ENCODE peak calls at places on chromosomes 12 and 14, in eight cellular contexts. One of them, this sample, is unnamed.

GRCh38 chr12:75724913-75725312 is 213.5 kb upstream of the KRR1 start:
- DNase-seq in body of pancreas: no peak
- DNase-seq in left ventricle myocardium inferior: no peak
- DNase-seq in cardiac fibroblast: peak
- DNase-seq in GM23338: no peak
- DNase-seq in cardiac muscle cell: no peak
- DNase-seq in heart right ventricle: no peak
- DNase-seq in AG10803: peak
- DNase-seq in this sample: no peak

GRCh38 chr14:77065851-77066554 is 32.1 kb upstream of the CIPC start:
- DNase-seq in cardiac muscle cell: no peak
- DNase-seq in cardiac fibroblast: no peak
- DNase-seq in left ventricle myocardium inferior: no peak
- DNase-seq in heart right ventricle: no peak
- DNase-seq in GM23338: no peak
- DNase-seq in AG10803: no peak
- DNase-seq in body of pancreas: no peak
- DNase-seq in this sample: no peak

GRCh38 chr12:51689972-51690371 is 98.9 kb downstream of the SCN8A start:
- DNase-seq in AG10803: no peak
- DNase-seq in left ventricle myocardium inferior: no peak
- DNase-seq in heart right ventricle: no peak
- DNase-seq in cardiac muscle cell: no peak
- DNase-seq in GM23338: no peak
- DNase-seq in body of pancreas: no peak
- DNase-seq in cardiac fibroblast: no peak
- DNase-seq in this sample: no peak

GRCh38 chr12:91577586-91578539 is 395.2 kb upstream of the DCN start:
- DNase-seq in heart right ventricle: no peak
- DNase-seq in cardiac fibroblast: peak
- DNase-seq in body of pancreas: no peak
- DNase-seq in cardiac muscle cell: peak
- DNase-seq in AG10803: peak
- DNase-seq in left ventricle myocardium inferior: no peak
- DNase-seq in GM23338: peak
- DNase-seq in this sample: no peak

GRCh38 chr12:11794311-11794710 is 144.8 kb downstream of the ETV6 start:
- DNase-seq in heart right ventricle: no peak
- DNase-seq in AG10803: no peak
- DNase-seq in cardiac muscle cell: peak
- DNase-seq in GM23338: no peak
- DNase-seq in cardiac fibroblast: no peak
- DNase-seq in body of pancreas: no peak
- DNase-seq in left ventricle myocardium inferior: no peak
- DNase-seq in this sample: no peak

GRCh38 chr12:22494319-22494718 is 50.0 kb downstream of the C2CD5 start:
- DNase-seq in AG10803: no peak
- DNase-seq in cardiac fibroblast: no peak
- DNase-seq in cardiac muscle cell: no peak
- DNase-seq in left ventricle myocardium inferior: no peak
- DNase-seq in GM23338: no peak
- DNase-seq in heart right ventricle: no peak
- DNase-seq in body of pancreas: no peak
- DNase-seq in this sample: no peak

GRCh38 chr12:63989301-63989845 is 144.9 kb downstream of the SRGAP1 start:
- DNase-seq in cardiac muscle cell: no peak
- DNase-seq in cardiac fibroblast: peak
- DNase-seq in GM23338: no peak
- DNase-seq in left ventricle myocardium inferior: no peak
- DNase-seq in body of pancreas: no peak
- DNase-seq in heart right ventricle: no peak
- DNase-seq in AG10803: peak
- DNase-seq in this sample: no peak

GRCh38 chr12:58654021-58654420 is 266.3 kb downstream of the LRIG3 start:
- DNase-seq in GM23338: no peak
- DNase-seq in cardiac muscle cell: no peak
- DNase-seq in AG10803: no peak
- DNase-seq in cardiac fibroblast: no peak
- DNase-seq in heart right ventricle: no peak
- DNase-seq in body of pancreas: no peak
- DNase-seq in left ventricle myocardium inferior: no peak
- DNase-seq in this sample: no peak

GRCh38 chr12:126051611-126052107 is 986.4 kb downstream of the AACS start:
- DNase-seq in AG10803: peak
- DNase-seq in GM23338: peak
- DNase-seq in cardiac fibroblast: peak
- DNase-seq in cardiac muscle cell: no peak
- DNase-seq in left ventricle myocardium inferior: no peak
- DNase-seq in body of pancreas: no peak
- DNase-seq in heart right ventricle: no peak
- DNase-seq in this sample: no peak

GRCh38 chr12:75913502-75914110 is 118.0 kb downstream of the PHLDA1 start:
- DNase-seq in cardiac muscle cell: peak
- DNase-seq in AG10803: no peak
- DNase-seq in GM23338: no peak
- DNase-seq in cardiac fibroblast: no peak
- DNase-seq in left ventricle myocardium inferior: peak
- DNase-seq in body of pancreas: no peak
- DNase-seq in heart right ventricle: peak
- DNase-seq in this sample: no peak

GRCh38 chr12:92244036-92244435 is 98.4 kb upstream of the BTG1 start:
- DNase-seq in cardiac muscle cell: peak
- DNase-seq in left ventricle myocardium inferior: no peak
- DNase-seq in heart right ventricle: no peak
- DNase-seq in GM23338: peak
- DNase-seq in body of pancreas: peak
- DNase-seq in cardiac fibroblast: peak
- DNase-seq in AG10803: peak
- DNase-seq in this sample: no peak

GRCh38 chr14:80784824-80785223 is 156.7 kb downstream of the CEP128 start:
- DNase-seq in cardiac muscle cell: no peak
- DNase-seq in left ventricle myocardium inferior: no peak
- DNase-seq in GM23338: no peak
- DNase-seq in heart right ventricle: no peak
- DNase-seq in AG10803: peak
- DNase-seq in body of pancreas: no peak
- DNase-seq in cardiac fibroblast: peak
- DNase-seq in this sample: no peak

GRCh38 chr12:39959467-39959866 is 146.4 kb downstream of the SLC2A13 start:
- DNase-seq in left ventricle myocardium inferior: no peak
- DNase-seq in body of pancreas: no peak
- DNase-seq in AG10803: no peak
- DNase-seq in heart right ventricle: no peak
- DNase-seq in cardiac muscle cell: no peak
- DNase-seq in GM23338: no peak
- DNase-seq in cardiac fibroblast: no peak
- DNase-seq in this sample: no peak

GRCh38 chr12:104687823-104688573 is 231.2 kb downstream of the CHST11 start:
- DNase-seq in left ventricle myocardium inferior: no peak
- DNase-seq in heart right ventricle: no peak
- DNase-seq in body of pancreas: no peak
- DNase-seq in AG10803: no peak
- DNase-seq in GM23338: no peak
- DNase-seq in cardiac fibroblast: no peak
- DNase-seq in cardiac muscle cell: no peak
- DNase-seq in this sample: no peak

GRCh38 chr14:61839452-61839851 is 77.2 kb downstream of the SNAPC1 start:
- DNase-seq in body of pancreas: no peak
- DNase-seq in AG10803: peak
- DNase-seq in heart right ventricle: no peak
- DNase-seq in cardiac fibroblast: peak
- DNase-seq in cardiac muscle cell: no peak
- DNase-seq in GM23338: no peak
- DNase-seq in left ventricle myocardium inferior: no peak
- DNase-seq in this sample: no peak

GRCh38 chr12:84922721-84923120 is 10.1 kb upstream of the SLC6A15 start:
- DNase-seq in AG10803: peak
- DNase-seq in cardiac fibroblast: peak
- DNase-seq in left ventricle myocardium inferior: no peak
- DNase-seq in heart right ventricle: no peak
- DNase-seq in body of pancreas: no peak
- DNase-seq in GM23338: no peak
- DNase-seq in cardiac muscle cell: no peak
- DNase-seq in this sample: no peak

GRCh38 chr14:75430526-75430925 is 2.7 kb downstream of the JDP2 start:
- DNase-seq in cardiac fibroblast: no peak
- DNase-seq in left ventricle myocardium inferior: peak
- DNase-seq in cardiac muscle cell: no peak
- DNase-seq in GM23338: no peak
- DNase-seq in AG10803: peak
- DNase-seq in body of pancreas: peak
- DNase-seq in heart right ventricle: peak
- DNase-seq in this sample: no peak

GRCh38 chr12:28622416-28622815 is 432.2 kb downstream of the CCDC91 start:
- DNase-seq in cardiac muscle cell: no peak
- DNase-seq in body of pancreas: no peak
- DNase-seq in cardiac fibroblast: peak
- DNase-seq in AG10803: peak
- DNase-seq in left ventricle myocardium inferior: no peak
- DNase-seq in heart right ventricle: no peak
- DNase-seq in GM23338: no peak
- DNase-seq in this sample: no peak

DNA sequence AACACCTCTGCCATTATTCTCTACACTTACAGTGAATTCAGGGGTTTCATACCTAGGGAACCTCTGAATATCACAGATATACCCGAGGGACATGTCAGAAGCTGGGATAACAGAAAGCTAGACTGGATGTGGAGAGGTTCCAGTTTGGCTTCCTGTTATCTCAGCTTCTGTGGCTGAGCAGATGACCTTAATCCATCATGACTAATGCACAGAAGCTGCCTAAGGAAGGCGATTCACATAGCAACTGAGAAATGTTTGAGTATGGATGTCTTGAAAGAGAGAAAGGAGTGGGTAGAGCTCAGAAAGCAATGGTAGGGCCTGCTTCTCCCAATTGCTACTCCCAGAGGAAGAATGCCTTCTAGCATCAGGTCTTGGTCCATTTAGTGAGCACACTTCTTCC is 187.6 kb downstream of the RMST start:
- DNase-seq in cardiac muscle cell: no peak
- DNase-seq in GM23338: no peak
- DNase-seq in AG10803: no peak
- DNase-seq in heart right ventricle: no peak
- DNase-seq in cardiac fibroblast: no peak
- DNase-seq in body of pancreas: no peak
- DNase-seq in left ventricle myocardium inferior: no peak
- DNase-seq in this sample: no peak
- H3K4me3 ChIP-seq in cardiac muscle cell: no peak
- H3K4me3 ChIP-seq in GM23338: no peak
- H3K4me3 ChIP-seq in AG10803: no peak
- H3K4me3 ChIP-seq in heart right ventricle: no peak
- H3K4me3 ChIP-seq in cardiac fibroblast: no peak
- H3K4me3 ChIP-seq in body of pancreas: no peak
- H3K4me3 ChIP-seq in left ventricle myocardium inferior: no peak
- H3K4me3 ChIP-seq in this sample: no peak

GRCh38 chr14:50733479-50733878 is 65.4 kb upstream of the SAV1 start:
- DNase-seq in left ventricle myocardium inferior: no peak
- DNase-seq in cardiac fibroblast: no peak
- DNase-seq in AG10803: no peak
- DNase-seq in body of pancreas: no peak
- DNase-seq in cardiac muscle cell: no peak
- DNase-seq in heart right ventricle: no peak
- DNase-seq in GM23338: no peak
- DNase-seq in this sample: no peak

GRCh38 chr14:50736932-50737419 is 68.9 kb upstream of the SAV1 start:
- DNase-seq in cardiac fibroblast: no peak
- DNase-seq in heart right ventricle: no peak
- DNase-seq in cardiac muscle cell: no peak
- DNase-seq in body of pancreas: no peak
- DNase-seq in AG10803: no peak
- DNase-seq in GM23338: no peak
- DNase-seq in left ventricle myocardium inferior: no peak
- DNase-seq in this sample: no peak

GRCh38 chr14:50739186-50739585 is 71.1 kb upstream of the SAV1 start:
- DNase-seq in heart right ventricle: no peak
- DNase-seq in cardiac muscle cell: no peak
- DNase-seq in cardiac fibroblast: no peak
- DNase-seq in body of pancreas: no peak
- DNase-seq in AG10803: no peak
- DNase-seq in left ventricle myocardium inferior: no peak
- DNase-seq in GM23338: no peak
- DNase-seq in this sample: no peak

GRCh38 chr14:50740858-50741257 is 72.8 kb upstream of the SAV1 start:
- DNase-seq in heart right ventricle: no peak
- DNase-seq in cardiac muscle cell: no peak
- DNase-seq in cardiac fibroblast: no peak
- DNase-seq in GM23338: no peak
- DNase-seq in left ventricle myocardium inferior: no peak
- DNase-seq in body of pancreas: no peak
- DNase-seq in AG10803: peak
- DNase-seq in this sample: no peak

GRCh38 chr14:50734950-50735697 is 67.0 kb upstream of the SAV1 start:
- DNase-seq in left ventricle myocardium inferior: no peak
- DNase-seq in heart right ventricle: no peak
- DNase-seq in body of pancreas: no peak
- DNase-seq in AG10803: no peak
- DNase-seq in cardiac fibroblast: no peak
- DNase-seq in cardiac muscle cell: no peak
- DNase-seq in GM23338: no peak
- DNase-seq in this sample: no peak
- TF ChIP-seq CTCF in left ventricle myocardium inferior: no peak
- TF ChIP-seq CTCF in heart right ventricle: no peak
- TF ChIP-seq CTCF in body of pancreas: no peak
- TF ChIP-seq CTCF in AG10803: no peak
- TF ChIP-seq CTCF in cardiac fibroblast: no peak
- TF ChIP-seq CTCF in cardiac muscle cell: no peak
- TF ChIP-seq CTCF in GM23338: peak
- TF ChIP-seq CTCF in this sample: no peak

GRCh38 chr12:121166356-121166755 is 33.7 kb downstream of the P2RX7 start:
- DNase-seq in body of pancreas: no peak
- DNase-seq in AG10803: no peak
- DNase-seq in left ventricle myocardium inferior: no peak
- DNase-seq in cardiac fibroblast: no peak
- DNase-seq in GM23338: no peak
- DNase-seq in heart right ventricle: no peak
- DNase-seq in cardiac muscle cell: no peak
- DNase-seq in this sample: no peak
- H3K4me3 ChIP-seq in body of pancreas: no peak
- H3K4me3 ChIP-seq in AG10803: no peak
- H3K4me3 ChIP-seq in left ventricle myocardium inferior: no peak
- H3K4me3 ChIP-seq in cardiac fibroblast: no peak
- H3K4me3 ChIP-seq in GM23338: no peak
- H3K4me3 ChIP-seq in heart right ventricle: no peak
- H3K4me3 ChIP-seq in cardiac muscle cell: no peak
- H3K4me3 ChIP-seq in this sample: no peak

DNA sequence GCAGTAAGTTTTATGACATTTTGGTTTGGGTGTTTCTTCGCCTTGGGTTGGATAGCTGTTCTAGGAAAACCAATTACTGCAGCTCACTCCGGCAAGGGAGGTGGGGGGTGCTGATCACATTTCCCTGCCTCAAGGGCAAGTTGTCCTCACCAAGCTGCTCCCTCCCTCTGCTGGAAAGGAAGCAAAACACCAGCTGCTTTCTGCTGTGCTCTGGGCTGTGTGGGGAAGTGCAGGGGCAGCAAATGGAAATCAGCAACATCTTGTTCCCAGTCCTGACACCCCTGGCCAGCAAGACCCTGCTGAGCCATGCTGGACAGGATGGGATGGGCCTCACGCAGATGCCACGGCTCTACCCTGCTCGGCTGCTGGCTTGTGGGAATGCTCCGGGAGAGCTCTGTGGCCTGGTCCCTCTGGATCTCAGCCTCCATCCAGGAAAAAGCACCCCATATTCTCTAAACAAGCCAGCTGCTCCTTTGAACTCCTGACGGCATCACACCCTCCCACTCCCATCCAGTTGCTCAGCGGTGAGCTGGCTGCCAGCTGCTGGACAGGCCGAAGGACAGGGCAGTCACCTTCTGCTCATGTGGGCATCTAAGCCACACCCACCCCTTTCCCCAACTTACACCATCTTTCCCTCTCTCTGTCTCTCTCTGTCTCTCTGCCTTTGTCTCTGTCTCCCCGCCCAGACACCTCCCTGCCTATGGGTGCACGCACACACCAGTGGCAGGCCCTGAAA is 52.4 kb upstream of the EIF5 start:
- DNase-seq in GM23338: peak
- DNase-seq in left ventricle myocardium inferior: no peak
- DNase-seq in cardiac fibroblast: peak
- DNase-seq in AG10803: peak
- DNase-seq in heart right ventricle: no peak
- DNase-seq in cardiac muscle cell: peak
- DNase-seq in body of pancreas: no peak
- DNase-seq in this sample: peak
- TF ChIP-seq CTCF in GM23338: peak
- TF ChIP-seq CTCF in left ventricle myocardium inferior: peak
- TF ChIP-seq CTCF in cardiac fibroblast: peak
- TF ChIP-seq CTCF in AG10803: peak
- TF ChIP-seq CTCF in heart right ventricle: peak
- TF ChIP-seq CTCF in cardiac muscle cell: peak
- TF ChIP-seq CTCF in body of pancreas: no peak
- TF ChIP-seq CTCF in this sample: peak

This sample was measured in right atrium auricular region.